ENCODE peak calls at places on chromosomes 7 and 10, in eight cellular contexts. H is activated T-helper 1 cell treated with anti-CD3 and anti-CD28 coated beads, Interleukin-2, amount 50 U/mL, for 16 hours; I is NCI-H1105; E is DMS79 treated with DMSO at 0.1 percent for 48 hours; U is tibial nerve; D is stimulated activated naive CD8-positive, alpha-beta T cell treated with anti-CD3 and anti-CD28 coated beads, Interleukin-15, Interleukin-2, amounts not matched to agents 100 U/mL and 50 U/mL, for 24 hours; B is stimulated activated CD8-positive, alpha-beta memory T cell treated with anti-CD3 and anti-CD28 coated beads, Interleukin-7, amount 100 ng/mL, for 1 hour; O is transverse colon. L is an unnamed sample.

GRCh38 chr7:113207441-113207840 is 89.1 kb upstream of the SMIM30 start:
- DNase-seq in H (no peak), I (no peak), E (no peak), U (no peak), D (no peak), B (no peak), O (no peak), L (no peak)

GRCh38 chr7:112395893-112396292 is 54.4 kb upstream of the IFRD1 start:
- DNase-seq in H (no peak), I (no peak), E (no peak), U (no peak), D (no peak), B (no peak), O (no peak), L (no peak)

GRCh38 chr10:87860156-87860795 is 3.1 kb downstream of the KLLN start:
- DNase-seq in H (peak; percentile 5), I (peak; percentile 36), E (no peak), U (no peak), D (no peak), B (no peak), O (no peak), L (peak; percentile 53)

GRCh38 chr7:54664235-54665228 is 94.5 kb downstream of the SEC61G start:
- DNase-seq in H (no peak), I (peak; percentile 43), E (peak; percentile 71), U (no peak), D (peak; percentile 17), B (no peak), O (peak; percentile 72), L (peak; percentile 86)

GRCh38 chr7:30717181-30717580 is 34.8 kb upstream of the INMT start:
- DNase-seq in H (no peak), I (no peak), E (no peak), U (no peak), D (no peak), B (no peak), O (no peak), L (no peak)

GRCh38 chr7:79787101-79787500 is 333.6 kb upstream of the MAGI2 start:
- DNase-seq in H (no peak), I (no peak), E (no peak), U (no peak), D (no peak), B (no peak), O (no peak), L (no peak)

GRCh38 chr7:15720849-15721471 is 34.5 kb upstream of the MEOX2 start:
- DNase-seq in H (no peak), I (peak; percentile 17), E (no peak), U (peak; percentile 56), D (peak; percentile 4), B (no peak), O (peak; percentile 32), L (peak; percentile 49)

GRCh38 chr10:119567978-119568377 is 25.5 kb upstream of the RGS10 start:
- DNase-seq in H (no peak), I (no peak), E (no peak), U (no peak), D (no peak), B (no peak), O (no peak), L (no peak)

GRCh38 chr10:69634759-69635425 is 4.8 kb downstream of the FAM241B start:
- DNase-seq in H (no peak), I (no peak), E (no peak), U (no peak), D (no peak), B (no peak), O (no peak), L (no peak)

GRCh38 chr7:34133983-34134782 is 228.8 kb downstream of the BMPER start:
- DNase-seq in H (no peak), I (peak; percentile 60), E (no peak), U (peak; percentile 61), D (peak; percentile 30), B (no peak), O (peak; percentile 42), L (peak; percentile 85)

GRCh38 chr10:89332092-89332633 is 4.4 kb downstream of the IFIT3 start:
- DNase-seq in H (no peak), I (no peak), E (peak; percentile 38), U (no peak), D (peak; percentile 20), B (no peak), O (no peak), L (peak; percentile 56)

GRCh38 chr10:89391882-89392756 is at the start of gene IFIT1:
- DNase-seq in H (no peak), I (no peak), E (peak; percentile 21), U (no peak), D (peak; percentile 29), B (peak; percentile 18), O (peak; percentile 59), L (peak; percentile 79)

GRCh38 chr7:150428671-150429451 is 21.6 kb upstream of the GIMAP8 start:
- DNase-seq in H (no peak), I (no peak), E (peak; percentile 21), U (no peak), D (peak; percentile 50), B (no peak), O (peak; percentile 72), L (no peak)

GRCh38 chr7:99404235-99404976 is 4.0 kb downstream of the PDAP1 start:
- DNase-seq in H (no peak), I (no peak), E (no peak), U (no peak), D (no peak), B (no peak), O (no peak), L (no peak)

GRCh38 chr10:3122486-3123205 is 49.9 kb downstream of the PITRM1 start:
- DNase-seq in H (no peak), I (no peak), E (no peak), U (no peak), D (no peak), B (no peak), O (no peak), L (no peak)

GRCh38 chr10:63120554-63120953 is 12.6 kb upstream of the NRBF2 start:
- DNase-seq in H (no peak), I (no peak), E (no peak), U (no peak), D (no peak), B (no peak), O (no peak), L (no peak)

GRCh38 chr7:73999664-74000420 is 28.1 kb upstream of the ELN start:
- DNase-seq in H (no peak), I (no peak), E (no peak), U (peak; percentile 61), D (no peak), B (no peak), O (peak; percentile 34), L (no peak)

GRCh38 chr7:43735802-43736603 is 6.7 kb upstream of the COA1 start:
- DNase-seq in H (no peak), I (no peak), E (no peak), U (no peak), D (peak; percentile 53), B (no peak), O (no peak), L (peak; percentile 39)

GRCh38 chr7:28020302-28020940 is 160.2 kb downstream of the JAZF1 start:
- DNase-seq in H (no peak), I (peak; percentile 64), E (peak; percentile 84), U (peak; percentile 29), D (peak; percentile 18), B (no peak), O (peak; percentile 58), L (peak; percentile 86)

GRCh38 chr7:14407246-14408015 is 418.0 kb upstream of the ETV1 start:
- DNase-seq in H (no peak), I (no peak), E (no peak), U (no peak), D (no peak), B (no peak), O (no peak), L (no peak)